ENCODE peak calls at places on chromosome 13, in nine cellular contexts. R is hepatic stellate cell; S is mucosa of descending colon; Q is kidney tubule cell; N is NCI-H510A treated with DMSO at 0.1 percent for 48 hours; Z is ecto neural progenitor cell; J is activated naive CD8-positive, alpha-beta T cell treated with anti-CD3 and anti-CD28 coated beads, Interleukin-2, amount 50 U/mL, for 16 hours; I is fibroblast of lung; K is effector memory CD8-positive, alpha-beta T cell. H is an unnamed sample.

GRCh38 chr13:76293346-76293745 is 592.9 kb downstream of the KCTD12 start:
- DNase-seq in K (no peak), Q (peak), N (no peak), S (no peak), Z (no peak), I (peak), J (no peak), R (no peak), H (no peak)

GRCh38 chr13:79481685-79482052 is 714 bp downstream of the NDFIP2 start:
- DNase-seq in I (peak), Q (peak), Z (no peak), N (no peak), K (peak), R (no peak), J (peak), S (no peak), H (no peak)

GRCh38 chr13:113168211-113168610 is 9.8 kb downstream of the PROZ start:
- DNase-seq in Z (no peak), S (no peak), I (no peak), J (no peak), N (no peak), K (no peak), Q (no peak), R (no peak), H (no peak)

GRCh38 chr13:97855570-97855970 is 97.9 kb upstream of the IPO5 start:
- DNase-seq in Z (peak), I (peak), J (no peak), Q (peak), N (peak), R (peak), K (no peak), S (no peak), H (peak)

GRCh38 chr13:35793823-35794222 is 317.3 kb upstream of the MAB21L1 start:
- DNase-seq in N (no peak), R (no peak), Z (no peak), K (no peak), Q (no peak), S (no peak), I (peak), J (no peak), H (no peak)

GRCh38 chr13:32840840-32841713 is 175.1 kb upstream of the KL start:
- DNase-seq in K (no peak), Z (no peak), R (no peak), J (no peak), S (no peak), Q (peak), N (no peak), I (peak), H (peak)

GRCh38 chr13:65530688-65531087 is 1699.4 kb downstream of the PCDH9 start:
- DNase-seq in Q (no peak), N (no peak), Z (no peak), S (no peak), J (no peak), I (peak), K (no peak), R (no peak), H (no peak)

GRCh38 chr13:98468352-98468751 is 108.6 kb downstream of the STK24 start:
- DNase-seq in R (no peak), K (no peak), I (no peak), Q (no peak), N (peak), J (no peak), Z (no peak), S (no peak), H (no peak)

GRCh38 chr13:58324130-58324529 is 692.6 kb downstream of the PCDH17 start:
- DNase-seq in Q (no peak), I (no peak), N (no peak), R (no peak), J (no peak), Z (no peak), S (no peak), K (no peak), H (no peak)

GRCh38 chr13:112719556-112719955 is 29.7 kb downstream of the ATP11A start:
- DNase-seq in K (no peak), J (no peak), S (no peak), N (no peak), Q (no peak), I (no peak), R (no peak), Z (no peak), H (no peak)

GRCh38 chr13:29771247-29771646 is 79.2 kb downstream of the UBL3 start:
- DNase-seq in K (no peak), R (no peak), I (peak), S (no peak), N (peak), Q (peak), J (no peak), Z (no peak), H (no peak)

GRCh38 chr13:39040206-39040605 is 1.9 kb downstream of the NHLRC3 start:
- DNase-seq in S (no peak), K (no peak), R (no peak), Z (no peak), N (no peak), Q (no peak), J (no peak), I (no peak), H (no peak)

GRCh38 chr13:20230913-20231838 is 943 bp downstream of the GJB6 start:
- DNase-seq in N (no peak), Q (no peak), J (no peak), K (no peak), I (no peak), Z (no peak), R (no peak), S (no peak), H (no peak)

GRCh38 chr13:36130542-36131214 is 504 bp downstream of the DCLK1 start:
- DNase-seq in I (no peak), N (no peak), Q (peak), R (no peak), S (no peak), K (no peak), J (no peak), Z (peak), H (no peak)

GRCh38 chr13:31351376-31351775 is 151.6 kb downstream of the B3GLCT start:
- DNase-seq in Q (no peak), R (no peak), S (no peak), I (no peak), Z (no peak), J (no peak), K (no peak), N (no peak), H (no peak)